ENCODE peak calls at places on chromosomes 7 and 10, in four cellular contexts. I is iPS DF 6.9, T is HTR-8/SVneo, L is AG09319. C is an unnamed sample.

GRCh38 chr7:141074162-141074989 is 512 bp downstream of the TMEM178B start:
- DNase-seq in T (no peak), L (no peak), I (no peak), C (no peak)

GRCh38 chr10:129842031-129842430 is 122.0 kb downstream of the EBF3 start:
- DNase-seq in L (no peak), I (no peak), T (no peak), C (no peak)

GRCh38 chr10:62915192-62915591 is 99.0 kb upstream of the EGR2 start:
- DNase-seq in T (no peak), I (no peak), L (no peak), C (no peak)

GRCh38 chr10:34654211-34654610 is 160.9 kb downstream of the PARD3 start:
- DNase-seq in L (no peak), T (no peak), I (no peak), C (no peak)

GRCh38 chr10:24556137-24556536 is 167.6 kb downstream of the ARHGAP21 start:
- DNase-seq in I (no peak), L (no peak), T (no peak), C (no peak)

GRCh38 chr10:84537447-84537931 is 209.1 kb downstream of the CCSER2 start:
- DNase-seq in I (no peak), T (peak; percentile 64), L (peak; percentile 25), C (no peak)

GRCh38 chr10:12550994-12551393 is 201.6 kb downstream of the CAMK1D start:
- DNase-seq in T (no peak), L (no peak), I (no peak), C (no peak)

GRCh38 chr10:26334932-26335573 is 103.1 kb upstream of the APBB1IP start:
- DNase-seq in T (peak; percentile 67), I (peak; percentile 54), L (peak; percentile 41), C (peak; percentile 25)

GRCh38 chr10:70851597-70852475 is 36.1 kb downstream of the SGPL1 start:
- DNase-seq in L (no peak), T (no peak), I (no peak), C (no peak)

GRCh38 chr10:2077231-2077630 is 339.9 kb upstream of the ADARB2 start:
- DNase-seq in L (no peak), T (no peak), I (no peak), C (no peak)

GRCh38 chr10:72425133-72425532 is 70.4 kb upstream of the DNAJB12 start:
- DNase-seq in I (no peak), L (no peak), T (no peak), C (no peak)

GRCh38 chr7:74293577-74293908 is 4.3 kb downstream of the CLIP2 start:
- DNase-seq in T (no peak), I (no peak), L (no peak), C (no peak)